ENCODE peak calls at places on chromosomes 2 and 18, in nine cellular contexts. F is psoas muscle, P is progenitor cell of endocrine pancreas, N is coronary artery, D is cardiac fibroblast, S is PC-9, E is PC-3, V is heart left ventricle, R is tibial artery. M is an unnamed sample.
A peak's percentile ranks its signal among the peaks of the same experiment; 100 is the strongest.

GRCh38 chr18:26419746-26420145 is 128.6 kb downstream of the KCTD1 start:
- DNase-seq in F (no peak), P (no peak), N (no peak), D (peak; percentile 8), S (no peak), E (no peak), V (no peak), R (no peak), M (no peak)

GRCh38 chr18:35611518-35611917 is 30.0 kb downstream of the GALNT1 start:
- DNase-seq in F (no peak), P (no peak), N (no peak), D (no peak), S (no peak), E (no peak), V (no peak), R (no peak), M (no peak)

GRCh38 chr2:152606965-152607364 is 110.3 kb downstream of the PRPF40A start:
- DNase-seq in F (no peak), P (no peak), N (no peak), D (no peak), S (no peak), E (no peak), V (no peak), R (no peak), M (no peak)

GRCh38 chr2:236592821-236593220 is 23.2 kb downstream of the ACKR3 start:
- DNase-seq in F (no peak), P (no peak), N (no peak), D (no peak), S (no peak), E (no peak), V (no peak), R (no peak), M (no peak)

GRCh38 chr2:170670651-170671050 is 44.5 kb upstream of the SP5 start:
- DNase-seq in F (no peak), P (no peak), N (no peak), D (no peak), S (no peak), E (no peak), V (no peak), R (no peak), M (no peak)

GRCh38 chr18:59057969-59058368 is 81.7 kb upstream of the SEC11C start:
- DNase-seq in F (no peak), P (no peak), N (peak; percentile 71), D (peak; percentile 78), S (no peak), E (peak; percentile 39), V (no peak), R (no peak), M (no peak)

GRCh38 chr2:170502400-170503135 is 212.6 kb upstream of the SP5 start:
- DNase-seq in F (no peak), P (no peak), N (no peak), D (no peak), S (no peak), E (no peak), V (no peak), R (no peak), M (no peak)

GRCh38 chr2:30454571-30454970 is 7.5 kb downstream of the LCLAT1 start:
- DNase-seq in F (no peak), P (no peak), N (no peak), D (no peak), S (no peak), E (no peak), V (no peak), R (no peak), M (no peak)

GRCh38 chr18:73848656-73849055 is 299.0 kb downstream of the FBXO15 start:
- DNase-seq in F (no peak), P (no peak), N (no peak), D (peak; percentile 87), S (peak; percentile 92), E (peak; percentile 79), V (no peak), R (peak; percentile 33), M (peak; percentile 48)

GRCh38 chr2:112625474-112626114 is 20.1 kb upstream of the SLC20A1 start:
- DNase-seq in F (no peak), P (no peak), N (no peak), D (no peak), S (no peak), E (no peak), V (no peak), R (no peak), M (no peak)

GRCh38 chr2:71129891-71130324 is at the start of gene MCEE:
- DNase-seq in F (peak; percentile 94), P (peak; percentile 81), N (peak; percentile 92), D (peak; percentile 90), S (peak; percentile 86), E (peak; percentile 85), V (peak; percentile 92), R (peak; percentile 88), M (peak; percentile 89)

GRCh38 chr2:45929674-45930395 is 278.4 kb downstream of the PRKCE start:
- DNase-seq in F (no peak), P (no peak), N (no peak), D (no peak), S (no peak), E (no peak), V (no peak), R (no peak), M (no peak)

GRCh38 chr2:86251840-86252266 is 52.6 kb downstream of the MRPL35 start:
- DNase-seq in F (no peak), P (no peak), N (no peak), D (no peak), S (no peak), E (no peak), V (no peak), R (no peak), M (no peak)

GRCh38 chr18:78645216-78645615 is 334.4 kb upstream of the SALL3 start:
- DNase-seq in F (no peak), P (no peak), N (no peak), D (no peak), S (no peak), E (no peak), V (no peak), R (no peak), M (no peak)

GRCh38 chr18:55779461-55779710 is 191.4 kb upstream of the TCF4 start:
- DNase-seq in F (peak; percentile 54), P (no peak), N (no peak), D (no peak), S (no peak), E (no peak), V (peak; percentile 46), R (no peak), M (no peak)

GRCh38 chr2:46915281-46915810 is at the start of gene MCFD2:
- DNase-seq in F (no peak), P (no peak), N (peak; percentile 88), D (peak; percentile 52), S (no peak), E (peak; percentile 20), V (peak; percentile 58), R (peak; percentile 47), M (peak; percentile 24)

GRCh38 chr2:126302043-126302442 is 353.9 kb upstream of the GYPC start:
- DNase-seq in F (no peak), P (no peak), N (no peak), D (no peak), S (no peak), E (no peak), V (no peak), R (no peak), M (no peak)
- TF ChIP-seq CTCF in F (no peak), P (no peak), N (no peak), D (no peak), S (no peak), E (no peak), V (no peak), R (no peak), M (no peak)

GRCh38 chr2:219643788-219644398 is 16.5 kb downstream of the SLC4A3 start:
- DNase-seq in F (no peak), P (no peak), N (no peak), D (no peak), S (no peak), E (no peak), V (peak; percentile 72), R (peak; percentile 11), M (no peak)
- TF ChIP-seq CTCF in F (no peak), P (no peak), N (no peak), D (no peak), S (no peak), E (no peak), V (no peak), R (no peak), M (no peak)

DNA sequence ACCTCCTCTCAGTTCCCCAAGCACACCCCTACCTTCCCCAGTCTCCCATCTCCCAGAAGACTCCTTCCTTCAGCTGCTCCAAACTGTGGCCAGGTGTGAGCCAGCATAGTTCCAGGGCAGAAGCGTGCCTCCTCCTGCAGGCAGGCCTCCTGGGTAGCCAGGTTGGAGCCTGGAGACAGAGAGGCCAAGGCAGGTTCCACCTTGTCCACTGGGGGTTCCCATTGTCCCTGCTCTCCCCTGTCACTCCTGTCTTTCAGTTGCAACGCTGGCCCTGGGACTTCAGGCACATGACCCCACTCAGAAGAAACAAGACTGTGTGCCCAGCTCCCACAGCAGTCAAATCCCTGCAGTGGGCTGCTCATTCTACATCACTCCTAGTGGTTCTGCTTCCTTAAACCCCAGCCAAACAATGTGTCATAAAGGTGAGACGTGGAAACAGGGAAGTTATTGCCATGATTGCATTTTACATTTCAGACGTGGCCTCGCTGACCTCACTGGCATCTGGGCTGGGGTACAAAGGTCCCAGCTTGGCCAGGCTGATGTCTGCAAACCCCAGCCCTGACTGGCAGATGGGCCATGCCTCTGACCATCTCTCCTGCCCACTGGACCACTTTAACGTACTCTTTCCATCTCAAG is 96.5 kb upstream of the BOD1L2 start:
- DNase-seq in F (no peak), P (no peak), N (no peak), D (no peak), S (no peak), E (no peak), V (no peak), R (no peak), M (no peak)
- TF ChIP-seq CTCF in F (no peak), P (no peak), N (no peak), D (no peak), S (no peak), E (no peak), V (no peak), R (no peak), M (no peak)

GRCh38 chr2:100733344-100734187 is 86.4 kb upstream of the NPAS2 start:
- DNase-seq in F (peak; percentile 80), P (no peak), N (no peak), D (peak; percentile 97), S (peak; percentile 67), E (peak; percentile 49), V (peak; percentile 28), R (peak; percentile 51), M (peak; percentile 88)
- TF ChIP-seq CTCF in F (no peak), P (no peak), N (no peak), D (peak; percentile 29), S (no peak), E (no peak), V (no peak), R (no peak), M (no peak)